ENCODE peak calls at places on chromosomes 6 and 20, in six cellular contexts. E is glutamatergic neuron; Y is spleen; J is CD8-positive, alpha-beta T cell; Z is A673; R is PC-9. T is an unnamed sample.

GRCh38 chr6:128573036-128573435 is 52.6 kb upstream of the PTPRK start:
- DNase-seq in R (peak), J (no peak), Z (no peak), E (no peak), Y (no peak), T (no peak)

GRCh38 chr6:149890629-149891045 is 7.3 kb downstream of the RAET1E start:
- DNase-seq in Y (no peak), Z (no peak), E (no peak), R (no peak), J (no peak), T (no peak)

GRCh38 chr6:3911614-3912336 is 62.6 kb downstream of the FAM50B start:
- DNase-seq in Y (peak), J (no peak), Z (peak), R (peak), E (no peak), T (peak)

GRCh38 chr6:158718431-158719126 is 68.7 kb downstream of the SYTL3 start:
- DNase-seq in J (no peak), Y (peak), E (peak), Z (peak), R (no peak), T (peak)

GRCh38 chr20:58634818-58635665 is 16.0 kb upstream of the STX16 start:
- DNase-seq in R (no peak), E (peak), J (no peak), Z (peak), Y (no peak), T (no peak)

GRCh38 chr6:21593927-21594421 is 423 bp downstream of the SOX4 start:
- DNase-seq in Z (peak), R (no peak), J (no peak), E (no peak), Y (no peak), T (no peak)

GRCh38 chr20:38303908-38304379 is at the start of gene BPI:
- DNase-seq in Y (peak), R (no peak), E (no peak), Z (no peak), J (no peak), T (no peak)

GRCh38 chr6:159118941-159119340 is 50.3 kb upstream of the FNDC1 start:
- DNase-seq in E (no peak), R (no peak), J (no peak), Z (no peak), Y (no peak), T (no peak)

GRCh38 chr6:151448623-151449022 is 3.3 kb downstream of the RMND1 start:
- DNase-seq in Y (no peak), Z (peak), J (no peak), R (no peak), E (no peak), T (no peak)
- TF ChIP-seq CTCF in Y (no peak), Z (peak), J (no peak), R (no peak), E (peak), T (peak)

GRCh38 chr6:84728602-84729001 is 35.8 kb downstream of the TBX18 start:
- DNase-seq in Y (no peak), J (no peak), R (no peak), Z (peak), E (no peak), T (no peak)
- TF ChIP-seq CTCF in Y (no peak), J (no peak), R (peak), Z (peak), E (peak), T (peak)

GRCh38 chr6:37225350-37226169 is 32.0 kb upstream of the TBC1D22B start:
- DNase-seq in Z (no peak), J (no peak), E (no peak), R (no peak), Y (no peak), T (no peak)
- TF ChIP-seq CTCF in Z (no peak), J (no peak), E (no peak), R (no peak), Y (no peak), T (no peak)

GRCh38 chr6:26272171-26272631 is 92.8 kb upstream of the BTN3A2 start:
- DNase-seq in E (no peak), R (peak), Y (peak), J (peak), Z (peak), T (peak)
- TF ChIP-seq CTCF in E (no peak), R (no peak), Y (no peak), J (no peak), Z (no peak), T (peak)

GRCh38 chr20:62744761-62745160 is 36.1 kb downstream of the NTSR1 start:
- DNase-seq in Y (peak), Z (no peak), J (no peak), E (no peak), R (no peak), T (no peak)

GRCh38 chr20:62742979-62743776 is 34.5 kb downstream of the NTSR1 start:
- DNase-seq in R (no peak), Z (no peak), E (peak), Y (no peak), J (no peak), T (no peak)

GRCh38 chr20:62745279-62745958 is 36.8 kb downstream of the NTSR1 start:
- DNase-seq in J (no peak), Y (no peak), E (peak), Z (no peak), R (no peak), T (no peak)

GRCh38 chr20:62742550-62742949 is 33.9 kb downstream of the NTSR1 start:
- DNase-seq in R (no peak), E (no peak), Y (no peak), J (no peak), Z (no peak), T (no peak)

DNA sequence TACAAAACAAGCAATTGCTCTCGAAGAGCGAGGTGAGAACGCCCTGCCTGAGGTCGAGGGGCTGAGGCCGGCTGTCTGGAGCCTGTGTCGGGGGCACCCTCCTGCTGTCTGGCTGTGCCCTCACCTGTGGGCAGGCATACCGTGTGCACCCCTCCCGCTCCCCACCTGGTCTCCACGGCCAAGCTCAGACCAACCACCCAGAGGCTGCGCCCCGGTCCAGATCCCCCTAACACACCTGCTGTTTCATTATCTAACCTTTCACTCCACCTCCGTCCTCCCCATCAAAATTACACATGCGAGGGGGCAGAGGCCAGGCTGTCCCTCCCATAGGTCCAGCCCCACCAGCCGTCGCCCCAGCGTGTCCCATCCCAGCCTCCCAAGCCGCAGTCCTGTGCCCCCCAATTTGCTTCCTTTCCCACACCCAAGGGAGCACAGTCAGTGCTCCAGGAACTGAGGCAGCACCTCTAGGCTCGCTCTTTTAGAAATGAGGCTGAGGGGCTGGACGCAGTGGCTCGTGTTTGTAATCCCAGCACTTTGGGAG is 35.2 kb downstream of the NTSR1 start:
- DNase-seq in R (no peak), J (no peak), Z (no peak), Y (peak), E (no peak), T (no peak)
- TF ChIP-seq CTCF in R (no peak), J (no peak), Z (no peak), Y (no peak), E (no peak), T (no peak)

GRCh38 chr6:43977404-43978111 is 149.7 kb downstream of the MRPL14 start:
- DNase-seq in Y (no peak), R (no peak), Z (no peak), E (no peak), J (no peak), T (peak)
- TF ChIP-seq CTCF in Y (no peak), R (no peak), Z (no peak), E (no peak), J (no peak), T (no peak)